ENCODE peak calls at places on chromosomes 5 and 9, in five cellular contexts. M is IMR-90, Q is GM12878, L is A549, S is K562. F is an unnamed sample.

GRCh38 chr9:74172874-74173273 is 324.3 kb upstream of the RORB start:
- DNase-seq in L (no peak), Q (peak), S (no peak), M (no peak), F (no peak)

GRCh38 chr5:9698125-9698848 is 68.1 kb upstream of the TAS2R1 start:
- DNase-seq in Q (no peak), S (no peak), M (peak), L (no peak), F (no peak)

GRCh38 chr5:142296914-142297417 is 27.9 kb downstream of the SPRY4 start:
- DNase-seq in S (no peak), M (peak), L (no peak), Q (no peak), F (no peak)

GRCh38 chr5:141431286-141431685 is 979 bp downstream of the PCDHGA12 start:
- DNase-seq in M (no peak), L (no peak), S (no peak), Q (no peak), F (no peak)

GRCh38 chr5:100890514-100891008 is 12.5 kb downstream of the ST8SIA4 start:
- DNase-seq in L (no peak), S (no peak), M (no peak), Q (peak), F (no peak)

GRCh38 chr5:105639068-105639467 is 2031.7 kb downstream of the EFNA5 start:
- DNase-seq in S (peak), Q (no peak), L (no peak), M (no peak), F (no peak)

GRCh38 chr5:14068136-14068535 is 75.0 kb upstream of the TRIO start:
- DNase-seq in L (no peak), M (peak), Q (no peak), S (no peak), F (no peak)

GRCh38 chr9:16870606-16871357 is at the start of gene BNC2:
- DNase-seq in M (peak), Q (no peak), L (peak), S (no peak), F (peak)

GRCh38 chr9:110101531-110102161 is 106.3 kb downstream of the C9orf152 start:
- DNase-seq in S (no peak), Q (peak), L (no peak), M (peak), F (no peak)

GRCh38 chr9:133715295-133715865 is 22.8 kb downstream of the SARDH start:
- DNase-seq in Q (no peak), S (no peak), M (peak), L (no peak), F (peak)

DNA sequence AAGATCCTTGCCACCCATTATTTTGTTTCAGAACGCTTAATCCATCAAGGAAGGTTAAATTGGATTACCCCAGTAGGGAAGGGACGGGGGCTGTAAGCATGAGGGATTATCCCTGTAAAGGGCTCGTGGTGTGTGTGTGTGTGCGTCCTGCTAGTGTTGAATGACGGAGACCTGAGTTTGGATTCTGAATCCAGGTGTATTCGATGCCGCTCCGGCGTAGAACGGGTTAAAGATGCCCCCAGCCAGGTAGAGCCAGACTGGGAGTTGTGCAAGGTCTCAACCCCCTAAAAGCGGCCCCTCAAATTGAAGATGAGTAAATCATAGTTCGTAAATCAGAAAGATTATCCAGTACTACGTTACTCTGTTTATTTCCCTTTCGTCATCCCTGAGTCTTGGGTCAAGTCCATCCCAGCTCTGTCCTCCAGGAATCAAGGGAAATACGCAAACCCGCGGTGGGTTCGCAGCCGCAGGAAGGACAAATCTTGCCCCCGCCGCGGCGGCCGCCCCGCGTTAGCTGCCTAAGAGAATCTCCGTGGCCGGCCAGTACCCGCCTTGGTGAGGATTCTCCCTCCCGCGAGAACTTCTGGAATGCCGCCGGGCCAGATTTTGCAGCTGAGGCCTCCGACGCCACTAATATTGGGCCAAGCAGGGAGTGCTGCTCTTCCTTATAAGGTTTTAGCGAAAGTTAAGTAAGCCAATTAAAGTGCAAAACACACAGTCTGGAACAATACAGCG is 586 bp upstream of the MTAP start:
- DNase-seq in L (peak), M (peak), S (no peak), Q (no peak), F (peak)
- TF ChIP-seq RCOR1 in L (no peak), M (no peak), S (no peak), Q (no peak), F (no peak)

GRCh38 chr9:90024419-90024818 is 419.6 kb downstream of the GADD45G start:
- DNase-seq in S (no peak), Q (no peak), M (no peak), L (no peak), F (no peak)
- TF ChIP-seq RCOR1 in S (no peak), Q (no peak), M (no peak), L (no peak), F (no peak)

DNA sequence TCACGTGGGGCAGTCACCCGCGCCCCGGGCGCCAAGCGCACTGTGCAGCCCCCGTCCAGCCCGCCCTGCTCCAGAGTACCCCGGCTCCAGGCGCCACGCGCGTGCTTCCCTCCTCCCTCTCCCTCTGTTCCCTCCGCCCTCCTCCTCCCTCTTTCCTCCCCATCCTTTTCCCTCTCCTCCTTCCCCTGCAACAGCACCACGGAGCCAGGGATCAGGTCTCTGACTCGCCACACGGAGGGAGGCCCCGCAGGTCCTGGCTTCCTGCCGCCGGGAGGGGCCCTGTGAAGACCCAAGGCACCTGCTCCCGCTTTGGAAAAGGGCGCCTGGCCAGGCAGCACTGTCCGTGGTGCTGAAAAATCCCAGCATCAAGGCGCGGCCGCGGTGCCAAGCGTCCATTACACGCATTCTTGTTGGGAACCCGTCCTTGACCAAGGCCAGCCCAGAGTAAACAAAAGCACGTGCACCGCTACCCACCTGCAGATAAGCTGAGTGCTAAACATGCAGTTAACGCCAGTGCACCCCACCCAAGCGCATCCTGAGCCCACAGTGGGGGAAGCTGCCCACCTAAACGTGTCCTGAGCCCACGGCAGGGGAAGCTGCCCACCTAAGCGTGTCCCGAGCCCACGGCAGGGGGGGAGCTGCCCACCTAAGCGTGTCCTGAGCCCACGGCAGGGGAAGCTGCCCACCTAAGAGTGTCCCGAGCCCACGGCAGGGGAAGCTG is 21.7 kb downstream of the SLC6A18 start:
- DNase-seq in L (peak), S (peak), M (no peak), Q (no peak), F (peak)
- TF ChIP-seq RCOR1 in L (no peak), S (no peak), M (no peak), Q (no peak), F (no peak)

DNA sequence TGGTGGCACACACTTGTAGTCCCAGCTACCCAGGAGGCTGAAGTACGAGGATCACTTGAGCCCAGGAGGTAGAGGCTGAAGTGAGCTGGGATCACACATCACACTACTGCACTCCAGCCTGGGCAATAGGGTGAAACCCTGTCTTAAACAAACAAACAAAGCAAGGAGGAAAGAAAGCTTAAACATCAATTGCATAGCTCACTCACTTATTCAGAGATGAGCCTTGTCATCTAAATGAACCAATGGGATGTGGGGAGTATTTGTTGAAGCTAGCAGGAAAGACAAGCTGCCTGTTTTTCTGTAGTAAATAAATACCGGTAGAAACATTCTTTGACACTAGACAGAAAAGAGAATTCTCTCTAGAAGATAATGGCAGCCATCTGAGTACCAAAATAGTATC is 161.0 kb upstream of the SLC12A2 start:
- DNase-seq in Q (no peak), M (peak), L (no peak), S (no peak), F (no peak)
- TF ChIP-seq RCOR1 in Q (no peak), M (no peak), L (no peak), S (no peak), F (no peak)

DNA sequence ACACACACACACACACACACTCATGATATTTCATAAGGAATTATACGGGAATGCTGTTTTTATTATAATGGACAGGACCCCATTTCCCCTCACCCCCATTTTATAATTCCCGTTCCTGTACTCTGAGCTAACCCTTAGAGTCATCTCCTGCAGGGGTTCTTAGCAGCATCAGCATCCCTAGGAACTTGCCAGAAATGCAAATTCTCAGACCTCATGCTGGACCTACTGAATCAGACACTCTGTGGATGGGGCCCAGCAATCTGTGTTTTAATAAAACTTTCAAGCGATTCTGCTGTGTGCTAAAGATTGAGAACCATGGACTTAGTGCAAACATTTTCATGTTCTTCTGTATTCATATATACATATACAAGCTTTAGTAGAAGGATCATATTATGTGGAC is 65.3 kb downstream of the ARHGEF28 start:
- DNase-seq in L (no peak), Q (no peak), S (no peak), M (peak), F (no peak)
- TF ChIP-seq RCOR1 in L (no peak), Q (no peak), S (no peak), M (no peak), F (no peak)

DNA sequence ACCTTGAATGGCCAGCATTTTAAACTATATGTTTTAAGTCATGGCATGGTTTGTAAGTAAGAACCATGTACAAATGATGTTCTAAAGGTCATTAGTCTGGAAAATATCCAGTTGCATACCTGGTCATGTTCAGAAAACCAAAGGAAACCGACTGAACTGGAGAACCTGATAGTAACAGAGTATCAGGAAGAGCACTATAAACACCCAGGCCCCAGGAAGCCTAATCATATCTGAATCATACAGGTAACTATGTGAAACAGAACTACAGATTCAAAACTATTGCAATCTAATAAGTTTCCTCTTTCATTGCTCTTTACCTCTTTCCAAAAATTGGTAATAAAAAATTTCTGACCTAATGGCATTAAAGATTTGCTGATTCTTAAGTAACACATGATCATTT is 500.3 kb downstream of the ARHGEF28 start:
- DNase-seq in S (no peak), Q (no peak), M (no peak), L (no peak), F (no peak)
- TF ChIP-seq RCOR1 in S (no peak), Q (no peak), M (no peak), L (no peak), F (no peak)

GRCh38 chr5:33583332-33583731 is 142.6 kb downstream of the TARS1 start:
- DNase-seq in L (no peak), S (no peak), Q (no peak), M (no peak), F (no peak)

GRCh38 chr5:33592245-33592644 is 151.5 kb downstream of the TARS1 start:
- DNase-seq in L (no peak), S (no peak), M (no peak), Q (no peak), F (no peak)

GRCh38 chr5:33594006-33594405 is 153.2 kb downstream of the TARS1 start:
- DNase-seq in M (no peak), Q (no peak), S (no peak), L (no peak), F (no peak)

DNA sequence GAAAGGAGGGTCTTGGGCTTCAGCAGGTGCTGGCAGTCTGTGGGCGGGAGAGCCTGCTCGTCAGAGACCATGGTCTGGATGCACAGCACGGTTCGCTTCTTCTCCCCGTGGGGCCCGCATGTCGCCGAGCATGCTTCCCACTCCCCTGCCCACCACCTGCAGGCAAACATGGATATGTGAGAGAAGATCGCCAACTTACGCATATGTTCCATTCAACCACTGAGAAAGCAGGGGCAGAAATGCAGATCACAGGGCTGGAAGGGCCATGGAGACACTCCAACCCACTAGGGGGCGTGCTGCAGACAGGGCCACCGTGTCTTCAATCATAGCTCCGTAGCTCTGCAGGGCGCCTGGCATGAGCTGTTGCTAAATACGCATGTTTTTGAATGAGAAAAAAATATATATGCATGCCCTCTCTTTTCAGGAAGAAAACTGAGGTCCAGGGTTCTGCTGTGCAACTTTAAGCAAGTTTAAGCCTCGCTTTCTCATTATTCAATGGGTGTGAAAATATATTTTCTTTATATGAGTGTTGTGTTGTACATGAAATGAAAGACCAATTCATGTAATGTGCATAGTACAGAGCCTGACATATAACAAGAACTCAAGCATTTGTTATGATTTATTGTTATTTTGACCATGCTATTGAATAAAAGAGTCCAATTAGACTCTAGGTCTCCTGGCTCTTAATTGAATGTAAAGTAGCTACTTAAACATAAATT is 148.0 kb downstream of the TARS1 start:
- DNase-seq in Q (no peak), L (peak), S (peak), M (no peak), F (peak)
- TF ChIP-seq RCOR1 in Q (no peak), L (no peak), S (no peak), M (no peak), F (no peak)

GRCh38 chr5:134491841-134492442 is 33.5 kb upstream of the JADE2 start:
- DNase-seq in S (no peak), L (no peak), Q (no peak), M (no peak), F (no peak)

GRCh38 chr5:134489227-134489944 is 36.1 kb upstream of the JADE2 start:
- DNase-seq in M (no peak), Q (no peak), L (no peak), S (no peak), F (no peak)

GRCh38 chr5:134492568-134492967 is 32.9 kb upstream of the JADE2 start:
- DNase-seq in S (no peak), M (no peak), Q (no peak), L (no peak), F (peak)

GRCh38 chr5:134490255-134490924 is 35.1 kb upstream of the JADE2 start:
- DNase-seq in Q (no peak), S (no peak), L (no peak), M (no peak), F (no peak)

DNA sequence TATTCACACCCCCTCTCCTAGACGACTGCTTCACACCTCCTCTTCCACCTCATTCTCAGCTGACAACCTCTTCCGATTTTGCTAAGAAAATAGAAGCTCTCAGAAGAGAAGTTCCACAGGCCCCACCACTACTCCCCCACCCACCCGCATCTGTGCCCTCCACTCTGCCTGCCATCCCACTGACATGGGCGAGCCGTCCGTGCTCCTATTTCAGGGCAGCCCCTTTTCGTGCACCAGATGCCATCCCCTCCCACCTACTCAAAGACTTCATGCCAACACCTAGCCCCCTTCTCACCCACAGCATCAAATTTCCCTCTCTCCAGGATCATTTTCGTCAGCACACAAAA is 34.6 kb upstream of the JADE2 start:
- DNase-seq in Q (no peak), L (no peak), S (no peak), M (no peak), F (no peak)
- TF ChIP-seq RCOR1 in Q (no peak), L (no peak), S (no peak), M (no peak), F (no peak)

F was measured in SK-N-SH.